ENCODE peak calls at places on chromosomes 4 and X, in six cellular contexts. P is NCI-H146; S is central memory CD4-positive, alpha-beta T cell; V is adrenal gland; H is mammary epithelial cell; G is GM12865. A is an unnamed sample.

GRCh38 chr4:95268819-95269565 is 279.8 kb downstream of the UNC5C start:
- DNase-seq in G (no peak), P (no peak), H (no peak), V (peak; percentile 18), S (no peak), A (peak; percentile 10)

GRCh38 chr4:1323635-1324442 is 23.2 kb upstream of the UVSSA start:
- DNase-seq in H (peak; percentile 98), G (no peak), V (no peak), S (no peak), P (no peak), A (peak; percentile 95)

GRCh38 chr4:78496021-78496643 is 55.4 kb upstream of the ANXA3 start:
- DNase-seq in S (no peak), G (no peak), H (no peak), P (no peak), V (no peak), A (no peak)

GRCh38 chr4:116752027-116752426 is 333.3 kb downstream of the TRAM1L1 start:
- DNase-seq in H (no peak), P (no peak), S (no peak), G (no peak), V (no peak), A (no peak)

GRCh38 chrX:132957211-132958085 is 981 bp downstream of the HS6ST2 start:
- DNase-seq in S (no peak), H (no peak), P (no peak), G (no peak), V (no peak), A (peak; percentile 48)

GRCh38 chrX:12210921-12211320 is 72.6 kb downstream of the FRMPD4 start:
- DNase-seq in H (peak; percentile 73), V (no peak), S (no peak), P (no peak), G (no peak), A (peak; percentile 1)

GRCh38 chr4:6342530-6343293 is 73.1 kb downstream of the WFS1 start:
- DNase-seq in V (peak; percentile 23), P (peak; percentile 21), G (no peak), H (no peak), S (no peak), A (no peak)

GRCh38 chr4:67713531-67714247 is 12.7 kb upstream of the UBA6 start:
- DNase-seq in H (peak; percentile 57), S (no peak), P (peak; percentile 63), V (no peak), G (no peak), A (peak; percentile 86)

GRCh38 chr4:176187610-176188009 is 7.8 kb downstream of the SPATA4 start:
- DNase-seq in G (no peak), H (peak; percentile 60), P (no peak), S (no peak), V (no peak), A (peak; percentile 79)

GRCh38 chrX:31117195-31117594 is 45.4 kb upstream of the FTHL17 start:
- DNase-seq in P (no peak), H (no peak), S (no peak), V (no peak), G (no peak), A (no peak)

GRCh38 chr4:41362647-41363383 is 106.1 kb downstream of the UCHL1 start:
- DNase-seq in V (peak; percentile 29), S (no peak), H (no peak), G (no peak), P (no peak), A (no peak)

GRCh38 chr4:8215001-8215427 is 15.9 kb downstream of the SH3TC1 start:
- DNase-seq in H (no peak), S (no peak), G (no peak), V (peak; percentile 72), P (peak; percentile 48), A (no peak)

GRCh38 chr4:17236686-17237085 is 275.2 kb downstream of the QDPR start:
- DNase-seq in V (no peak), G (no peak), P (no peak), H (no peak), S (no peak), A (no peak)

GRCh38 chrX:85052636-85053343 is 49.1 kb downstream of the APOOL start:
- DNase-seq in H (peak; percentile 68), G (no peak), V (no peak), S (no peak), P (peak; percentile 13), A (peak; percentile 75)

GRCh38 chr4:107442538-107443083 is 277.4 kb downstream of the PAPSS1 start:
- DNase-seq in S (no peak), G (no peak), P (no peak), H (no peak), V (no peak), A (no peak)

A was measured in epithelial cell of esophagus.